ENCODE peak calls at places on chromosomes 4 and X, in six cellular contexts. One of them, this sample, is unnamed.

GRCh38 chrX:137031517-137032377 is 2.0 kb downstream of the GPR101 start:
- DNase-seq in NCI-H748 treated with DMSO at 0.1 percent for 48 hours: peak
- DNase-seq in left lung: no peak
- DNase-seq in stimulated activated CD4-positive, alpha-beta T cell treated with anti-CD3 and anti-CD28 coated beads, Interleukin-12 subunit alpha, Interleukin-12 subunit beta, amount 100 ng/mL, for 4 hours: peak
- DNase-seq in hepatocyte: peak
- DNase-seq in iPS-NIHi11: peak
- DNase-seq in this sample: peak

GRCh38 chr4:4784379-4784778 is 75.1 kb upstream of the MSX1 start:
- DNase-seq in NCI-H748 treated with DMSO at 0.1 percent for 48 hours: no peak
- DNase-seq in left lung: no peak
- DNase-seq in stimulated activated CD4-positive, alpha-beta T cell treated with anti-CD3 and anti-CD28 coated beads, Interleukin-12 subunit alpha, Interleukin-12 subunit beta, amount 100 ng/mL, for 4 hours: no peak
- DNase-seq in hepatocyte: no peak
- DNase-seq in iPS-NIHi11: peak
- DNase-seq in this sample: no peak

GRCh38 chrX:109714340-109714958 is 18.6 kb downstream of the ACSL4 start:
- DNase-seq in NCI-H748 treated with DMSO at 0.1 percent for 48 hours: no peak
- DNase-seq in left lung: no peak
- DNase-seq in stimulated activated CD4-positive, alpha-beta T cell treated with anti-CD3 and anti-CD28 coated beads, Interleukin-12 subunit alpha, Interleukin-12 subunit beta, amount 100 ng/mL, for 4 hours: no peak
- DNase-seq in hepatocyte: no peak
- DNase-seq in iPS-NIHi11: no peak
- DNase-seq in this sample: peak

GRCh38 chr4:74930166-74930565 is 2.8 kb upstream of the PARM1 start:
- DNase-seq in NCI-H748 treated with DMSO at 0.1 percent for 48 hours: no peak
- DNase-seq in left lung: no peak
- DNase-seq in stimulated activated CD4-positive, alpha-beta T cell treated with anti-CD3 and anti-CD28 coated beads, Interleukin-12 subunit alpha, Interleukin-12 subunit beta, amount 100 ng/mL, for 4 hours: no peak
- DNase-seq in hepatocyte: no peak
- DNase-seq in iPS-NIHi11: no peak
- DNase-seq in this sample: no peak

GRCh38 chr4:75248770-75249467 is 265.3 kb downstream of the RCHY1 start:
- DNase-seq in NCI-H748 treated with DMSO at 0.1 percent for 48 hours: peak
- DNase-seq in left lung: no peak
- DNase-seq in stimulated activated CD4-positive, alpha-beta T cell treated with anti-CD3 and anti-CD28 coated beads, Interleukin-12 subunit alpha, Interleukin-12 subunit beta, amount 100 ng/mL, for 4 hours: no peak
- DNase-seq in hepatocyte: peak
- DNase-seq in iPS-NIHi11: no peak
- DNase-seq in this sample: no peak

GRCh38 chrX:41684138-41684537 is 4.6 kb upstream of the GPR34 start:
- DNase-seq in NCI-H748 treated with DMSO at 0.1 percent for 48 hours: no peak
- DNase-seq in left lung: no peak
- DNase-seq in stimulated activated CD4-positive, alpha-beta T cell treated with anti-CD3 and anti-CD28 coated beads, Interleukin-12 subunit alpha, Interleukin-12 subunit beta, amount 100 ng/mL, for 4 hours: no peak
- DNase-seq in hepatocyte: no peak
- DNase-seq in iPS-NIHi11: no peak
- DNase-seq in this sample: no peak

GRCh38 chr4:78766650-78767049 is 9.5 kb upstream of the BMP2K start:
- DNase-seq in NCI-H748 treated with DMSO at 0.1 percent for 48 hours: no peak
- DNase-seq in left lung: no peak
- DNase-seq in stimulated activated CD4-positive, alpha-beta T cell treated with anti-CD3 and anti-CD28 coated beads, Interleukin-12 subunit alpha, Interleukin-12 subunit beta, amount 100 ng/mL, for 4 hours: no peak
- DNase-seq in hepatocyte: no peak
- DNase-seq in iPS-NIHi11: no peak
- DNase-seq in this sample: no peak

GRCh38 chrX:13689519-13690211 is 737 bp downstream of the RAB9A start:
- DNase-seq in NCI-H748 treated with DMSO at 0.1 percent for 48 hours: peak
- DNase-seq in left lung: no peak
- DNase-seq in stimulated activated CD4-positive, alpha-beta T cell treated with anti-CD3 and anti-CD28 coated beads, Interleukin-12 subunit alpha, Interleukin-12 subunit beta, amount 100 ng/mL, for 4 hours: no peak
- DNase-seq in hepatocyte: no peak
- DNase-seq in iPS-NIHi11: no peak
- DNase-seq in this sample: peak

GRCh38 chr4:159185593-159186023 is 82.7 kb downstream of the RAPGEF2 start:
- DNase-seq in NCI-H748 treated with DMSO at 0.1 percent for 48 hours: no peak
- DNase-seq in left lung: no peak
- DNase-seq in stimulated activated CD4-positive, alpha-beta T cell treated with anti-CD3 and anti-CD28 coated beads, Interleukin-12 subunit alpha, Interleukin-12 subunit beta, amount 100 ng/mL, for 4 hours: no peak
- DNase-seq in hepatocyte: no peak
- DNase-seq in iPS-NIHi11: no peak
- DNase-seq in this sample: no peak

GRCh38 chrX:153818571-153819397 is 11.6 kb downstream of the PDZD4 start:
- DNase-seq in NCI-H748 treated with DMSO at 0.1 percent for 48 hours: peak
- DNase-seq in left lung: no peak
- DNase-seq in stimulated activated CD4-positive, alpha-beta T cell treated with anti-CD3 and anti-CD28 coated beads, Interleukin-12 subunit alpha, Interleukin-12 subunit beta, amount 100 ng/mL, for 4 hours: peak
- DNase-seq in hepatocyte: peak
- DNase-seq in iPS-NIHi11: peak
- DNase-seq in this sample: no peak

GRCh38 chr4:96295143-96295763 is 455.4 kb downstream of the PDHA2 start:
- DNase-seq in NCI-H748 treated with DMSO at 0.1 percent for 48 hours: no peak
- DNase-seq in left lung: no peak
- DNase-seq in stimulated activated CD4-positive, alpha-beta T cell treated with anti-CD3 and anti-CD28 coated beads, Interleukin-12 subunit alpha, Interleukin-12 subunit beta, amount 100 ng/mL, for 4 hours: no peak
- DNase-seq in hepatocyte: no peak
- DNase-seq in iPS-NIHi11: no peak
- DNase-seq in this sample: no peak

GRCh38 chr4:125021189-125021588 is 293.6 kb upstream of the FAT4 start:
- DNase-seq in NCI-H748 treated with DMSO at 0.1 percent for 48 hours: no peak
- DNase-seq in left lung: no peak
- DNase-seq in stimulated activated CD4-positive, alpha-beta T cell treated with anti-CD3 and anti-CD28 coated beads, Interleukin-12 subunit alpha, Interleukin-12 subunit beta, amount 100 ng/mL, for 4 hours: no peak
- DNase-seq in hepatocyte: no peak
- DNase-seq in iPS-NIHi11: no peak
- DNase-seq in this sample: no peak